ENCODE peak calls at places on chromosome 6, in four cellular contexts. Y, F, C and H are unnamed samples. For H4K20me1, the result is how much of the 10 kb centered on the place peaks cover.

GRCh38 chr6:129683606-129684322 is 26.2 kb downstream of the ARHGAP18 start:
- DNase-seq in Y (peak), F (peak), C (peak), H (no peak)

GRCh38 chr6:127547215-127547614 is 28.1 kb upstream of the MTCL3 start:
- DNase-seq in Y (no peak), F (no peak), C (no peak), H (peak)

GRCh38 chr6:52839124-52840055 is 1.2 kb downstream of the GSTA5 start:
- DNase-seq in Y (peak), F (peak), C (no peak), H (peak)

GRCh38 chr6:33183071-33183683 is 9.1 kb downstream of the COL11A2 start:
- DNase-seq in Y (no peak), F (no peak), C (no peak), H (no peak)

GRCh38 chr6:56223995-56224394 is 23.4 kb downstream of the COL21A1 start:
- DNase-seq in Y (no peak), F (no peak), C (no peak), H (no peak)

GRCh38 chr6:22231616-22232015 is 65.2 kb downstream of the PRL start:
- DNase-seq in Y (no peak), F (no peak), C (no peak), H (no peak)

GRCh38 chr6:64838726-64839125 is 868.3 kb downstream of the EYS start:
- DNase-seq in Y (no peak), F (no peak), C (no peak), H (no peak)

GRCh38 chr6:88983532-88983931 is 20.1 kb upstream of the RNGTT start:
- DNase-seq in Y (no peak), F (no peak), C (no peak), H (peak)

GRCh38 chr6:6931047-6932025 is 176.4 kb upstream of the RREB1 start:
- DNase-seq in Y (no peak), F (no peak), C (peak), H (no peak)

GRCh38 chr6:95078457-95078856 is 498.9 kb upstream of the MANEA start:
- DNase-seq in Y (no peak), F (no peak), C (no peak), H (peak)

DNA sequence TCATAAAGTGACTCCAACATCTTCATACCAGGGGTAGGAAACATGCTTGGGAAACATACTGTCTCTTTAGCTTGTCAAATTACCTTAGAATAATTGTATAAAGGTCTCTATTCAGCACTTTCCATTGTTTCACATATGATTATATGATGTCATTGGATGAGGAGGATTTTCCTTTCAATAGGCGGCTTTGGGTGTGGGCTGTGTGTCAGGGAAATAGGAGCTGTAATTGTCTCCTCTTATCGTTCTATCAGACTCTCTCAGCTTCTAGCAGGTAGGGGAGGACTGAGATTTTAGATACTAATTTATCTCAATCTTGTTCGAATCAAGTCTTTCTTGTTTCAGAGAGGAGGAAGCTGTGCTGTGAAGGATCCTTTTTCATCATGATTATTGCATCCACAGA is 179.4 kb upstream of the OLIG3 start:
- DNase-seq in Y (no peak), F (no peak), C (no peak), H (no peak)
- H4K20me1 ChIP-seq in Y (under half), F (under half), C (under half), H (under half)

GRCh38 chr6:167469655-167470054 is 144.8 kb downstream of the TTLL2 start:
- DNase-seq in Y (no peak), F (no peak), C (no peak), H (no peak)
- TF ChIP-seq REST in Y (no peak), F (no peak), C (no peak), H (no peak)

DNA sequence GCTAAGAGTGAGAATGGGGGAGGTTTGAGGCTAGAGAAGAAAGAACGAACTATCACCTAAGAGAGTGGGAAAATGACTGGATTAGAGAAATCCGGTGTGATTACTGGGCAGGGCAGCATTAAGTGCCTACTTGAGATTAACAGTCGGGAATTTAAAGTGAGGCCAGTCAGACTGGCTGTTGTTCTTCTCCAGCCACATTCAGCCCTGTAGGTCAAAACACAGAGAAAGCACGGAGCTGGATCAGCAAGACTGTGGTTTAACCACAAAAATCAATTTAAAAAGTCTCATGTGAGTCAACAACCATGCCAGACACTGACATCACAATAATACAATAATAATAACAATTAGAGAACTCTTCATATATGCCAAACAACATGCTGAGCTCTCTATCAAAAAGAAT is 301.9 kb upstream of the SGK1 start:
- DNase-seq in Y (no peak), F (no peak), C (no peak), H (no peak)
- TF ChIP-seq JUNB in Y (no peak), F (no peak), C (no peak), H (no peak)

GRCh38 chr6:3285049-3285639 is 26.4 kb downstream of the PSMG4 start:
- DNase-seq in Y (no peak), F (no peak), C (no peak), H (no peak)
- H4K20me1 ChIP-seq in Y (under half), F (under half), C (under half), H (under half)

DNA sequence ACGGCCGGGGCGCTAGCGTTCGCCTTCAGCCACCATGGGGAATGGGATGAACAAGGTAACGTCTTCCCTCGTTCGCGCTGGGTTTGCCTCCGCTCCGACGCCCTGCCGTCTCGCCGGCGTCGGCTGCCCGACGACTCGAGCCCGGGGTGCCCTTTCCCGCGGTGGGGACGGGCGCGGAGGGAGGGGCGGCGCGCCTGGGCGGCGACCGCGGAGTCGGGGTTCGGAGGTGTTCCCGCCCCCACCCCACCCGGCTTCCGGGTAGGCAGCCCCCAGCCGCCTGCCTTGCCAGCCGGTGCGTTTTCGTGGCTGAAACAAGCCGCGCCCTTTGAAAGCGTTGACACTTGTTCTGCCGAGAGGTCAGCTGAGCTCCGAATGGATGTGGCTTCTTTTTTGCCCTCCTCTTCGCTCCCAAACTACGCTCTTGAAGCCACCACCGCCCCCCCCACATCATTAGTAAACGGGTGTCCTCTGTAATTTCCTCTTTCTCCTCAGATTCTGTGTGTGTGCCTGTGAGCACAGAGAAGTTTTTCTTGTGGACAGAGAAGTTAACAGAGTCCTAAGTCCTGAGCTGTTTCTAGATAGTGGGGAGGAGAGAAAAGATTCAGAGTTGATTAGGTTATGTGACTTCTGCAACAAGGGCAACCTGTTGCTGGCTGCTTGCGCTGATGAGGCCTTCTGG is 358 bp downstream of the DUSP22 start:
- DNase-seq in Y (peak), F (peak), C (peak), H (peak)
- TF ChIP-seq REST in Y (no peak), F (no peak), C (no peak), H (no peak)

DNA sequence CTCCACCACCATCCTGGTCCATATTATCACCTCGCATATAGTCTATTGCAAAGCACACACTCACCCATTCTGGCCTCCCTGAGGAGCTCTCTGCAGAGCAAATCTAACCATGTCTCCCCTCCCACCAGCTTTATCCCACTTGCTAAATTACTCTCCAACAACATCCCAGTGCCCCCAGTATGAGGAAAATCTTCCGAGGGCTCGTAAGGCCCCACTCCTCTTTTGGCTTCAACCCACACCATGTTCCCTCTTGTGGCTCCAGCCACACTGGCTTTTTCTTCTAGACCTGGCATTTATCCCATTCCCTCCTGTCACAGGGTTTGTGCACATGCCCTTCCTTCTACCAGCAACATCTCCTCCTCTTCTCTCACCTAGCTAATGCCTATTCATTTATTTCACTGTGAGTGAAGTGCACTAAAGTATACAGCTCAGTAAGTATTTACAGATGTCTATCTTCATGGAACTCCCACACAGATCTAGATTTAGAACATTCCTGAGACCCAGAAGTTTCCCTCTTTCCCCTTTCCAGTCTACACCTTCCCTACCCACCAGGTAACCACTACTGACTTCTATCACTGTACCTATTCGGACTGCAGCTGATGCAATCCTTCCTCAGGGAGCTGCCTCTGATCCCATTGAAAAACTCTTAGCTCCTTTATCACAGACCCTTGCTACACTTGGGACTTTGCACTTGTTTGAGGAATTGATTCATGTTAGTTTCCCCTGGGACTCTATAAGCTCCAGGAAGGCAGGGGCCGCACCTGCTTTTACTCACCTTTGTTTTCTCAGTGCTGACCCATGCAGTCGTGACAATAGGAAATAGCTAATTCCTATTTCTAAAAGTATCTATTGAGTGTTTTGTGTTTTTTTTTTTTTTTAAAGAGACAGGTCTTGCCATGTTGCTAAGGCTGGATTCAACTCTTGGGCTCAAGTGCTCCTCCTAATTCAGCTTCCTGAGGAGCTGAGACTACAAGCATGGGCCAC is 15.5 kb downstream of the MRPL14 start:
- DNase-seq in Y (no peak), F (peak), C (no peak), H (no peak)
- TF ChIP-seq JUNB in Y (no peak), F (no peak), C (no peak), H (no peak)

DNA sequence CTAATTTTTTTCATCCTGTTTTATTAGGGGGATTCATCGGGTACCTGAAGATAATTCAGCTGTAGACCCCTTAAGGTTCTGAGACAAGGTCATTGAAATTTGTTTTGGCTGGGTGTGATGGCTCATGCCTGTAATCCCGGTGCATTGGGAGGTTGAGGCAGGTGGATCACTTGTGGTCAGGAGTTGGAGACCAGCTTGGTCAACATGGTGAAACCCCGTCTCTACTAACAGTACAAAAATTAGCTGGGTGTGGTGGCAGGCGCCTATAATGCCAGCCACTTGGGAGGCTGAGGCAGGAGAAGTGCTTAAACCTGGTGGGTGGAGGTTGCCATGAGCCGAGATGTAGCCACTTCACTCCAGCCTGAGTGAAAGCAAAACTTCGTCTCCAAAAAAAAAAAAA is 10.9 kb downstream of the SRSF3 start:
- DNase-seq in Y (no peak), F (no peak), C (no peak), H (no peak)
- H4K20me1 ChIP-seq in Y (half or more), F (half or more), C (under half), H (half or more)

GRCh38 chr6:83770910-83771309 is 62.0 kb upstream of the SNAP91 start:
- DNase-seq in Y (no peak), F (no peak), C (no peak), H (no peak)

GRCh38 chr6:83767033-83767432 is 58.1 kb upstream of the SNAP91 start:
- DNase-seq in Y (no peak), F (no peak), C (no peak), H (no peak)
- TF ChIP-seq REST in Y (no peak), F (no peak), C (no peak), H (no peak)